ENCODE peak calls at places on chromosomes 1 and 21, in eight cellular contexts. R, W, D, B, Z, K, H and I are unnamed samples.

GRCh38 chr1:218674280-218674773 is 329.2 kb downstream of the TGFB2 start:
- DNase-seq in W (peak), D (peak), K (no peak), B (no peak), H (no peak), Z (no peak), R (peak), I (no peak)

GRCh38 chr1:97630281-97630680 is 290.6 kb downstream of the DPYD start:
- DNase-seq in R (no peak), K (no peak), Z (no peak), W (no peak), D (no peak), H (no peak), B (no peak), I (no peak)

GRCh38 chr1:152960452-152961044 is 9.9 kb upstream of the SPRR4 start:
- DNase-seq in W (peak), B (no peak), K (no peak), H (no peak), D (no peak), R (no peak), Z (no peak), I (peak)

GRCh38 chr1:98467584-98467983 is 193.9 kb upstream of the SNX7 start:
- DNase-seq in W (no peak), R (no peak), H (no peak), B (no peak), Z (no peak), D (no peak), K (no peak), I (no peak)

GRCh38 chr1:234776256-234776874 is 166.4 kb upstream of the IRF2BP2 start:
- DNase-seq in B (no peak), D (no peak), Z (no peak), K (peak), R (no peak), W (no peak), H (no peak), I (no peak)

GRCh38 chr21:44793269-44794030 is 8.2 kb downstream of the UBE2G2 start:
- DNase-seq in W (peak), R (peak), K (peak), Z (peak), H (peak), D (peak), B (peak), I (peak)

GRCh38 chr1:156608036-156608674 is 6.9 kb upstream of the GPATCH4 start:
- DNase-seq in D (peak), K (peak), W (peak), B (no peak), Z (peak), R (peak), H (peak), I (peak)

GRCh38 chr1:2330511-2331199 is 60.7 kb downstream of the MORN1 start:
- DNase-seq in D (no peak), K (no peak), B (peak), W (no peak), H (no peak), R (peak), Z (no peak), I (no peak)

GRCh38 chr1:152953761-152954160 is 6.8 kb downstream of the SPRR5 start:
- DNase-seq in R (no peak), H (no peak), K (no peak), D (no peak), B (no peak), W (no peak), Z (no peak), I (no peak)

GRCh38 chr1:84835169-84835568 is 57.8 kb downstream of the LPAR3 start:
- DNase-seq in D (no peak), H (no peak), K (no peak), W (no peak), Z (no peak), R (no peak), B (no peak), I (no peak)

GRCh38 chr1:86648255-86648654 is 56.1 kb upstream of the SH3GLB1 start:
- DNase-seq in R (peak), B (no peak), K (no peak), H (no peak), D (no peak), W (peak), Z (no peak), I (no peak)

GRCh38 chr1:113946668-113947387 is 17.7 kb downstream of the HIPK1 start:
- DNase-seq in W (no peak), D (no peak), Z (no peak), K (no peak), H (no peak), R (no peak), B (no peak), I (no peak)

GRCh38 chr1:244394851-244395765 is 56.6 kb downstream of the ADSS2 start:
- DNase-seq in D (no peak), B (no peak), H (no peak), R (no peak), Z (no peak), W (no peak), K (no peak), I (no peak)

GRCh38 chr21:46099476-46099875 is 1.6 kb downstream of the COL6A2 start:
- DNase-seq in K (no peak), H (no peak), Z (no peak), B (peak), D (no peak), W (no peak), R (no peak), I (no peak)

GRCh38 chr1:3921786-3922185 is 21.7 kb upstream of the C1orf174 start:
- DNase-seq in B (no peak), Z (no peak), W (no peak), R (no peak), H (no peak), D (no peak), K (no peak), I (no peak)

GRCh38 chr1:221837886-221838285 is 96.0 kb upstream of the DUSP10 start:
- DNase-seq in H (no peak), R (no peak), D (peak), B (no peak), K (no peak), W (no peak), Z (peak), I (peak)

GRCh38 chr1:48810740-48811139 is 34.0 kb upstream of the BEND5 start:
- DNase-seq in B (no peak), W (no peak), K (no peak), R (peak), Z (no peak), D (no peak), H (no peak), I (no peak)

GRCh38 chr1:200231787-200232222 is 178.0 kb downstream of the ZNF281 start:
- DNase-seq in W (no peak), D (no peak), H (no peak), B (no peak), R (no peak), K (no peak), Z (no peak), I (no peak)

GRCh38 chr1:14778882-14779594 is 180.6 kb downstream of the KAZN start:
- DNase-seq in W (peak), K (peak), H (peak), B (peak), Z (peak), D (peak), R (no peak), I (peak)

GRCh38 chr1:53147171-53147570 is 4.7 kb upstream of the SLC1A7 start:
- DNase-seq in W (no peak), B (no peak), Z (no peak), D (no peak), K (no peak), R (no peak), H (no peak), I (no peak)